ENCODE peak calls at places on chromosome 21, in six cellular contexts. O is fibroblast of lung, A is SJSA1, L is stomach, N is astrocyte of the spinal cord, P is A549. J is an unnamed sample.

GRCh38 chr21:32844653-32845443 is 73.3 kb upstream of the PAXBP1 start:
- DNase-seq in O (peak), A (no peak), L (no peak), N (peak), P (peak), J (peak)

GRCh38 chr21:21283810-21284209 is 285.6 kb downstream of the NCAM2 start:
- DNase-seq in O (no peak), A (no peak), L (no peak), N (no peak), P (no peak), J (no peak)

GRCh38 chr21:33205476-33205875 is 24.3 kb upstream of the IFNAR2 start:
- DNase-seq in O (no peak), A (no peak), L (no peak), N (no peak), P (no peak), J (no peak)

GRCh38 chr21:33109574-33110339 is 39.8 kb downstream of the OLIG1 start:
- DNase-seq in O (no peak), A (no peak), L (no peak), N (no peak), P (no peak), J (no peak)

GRCh38 chr21:38788275-38788911 is 17.3 kb upstream of the ETS2 start:
- DNase-seq in O (no peak), A (peak), L (no peak), N (no peak), P (no peak), J (no peak)

GRCh38 chr21:15243356-15243755 is 178.6 kb upstream of the NRIP1 start:
- DNase-seq in O (no peak), A (no peak), L (no peak), N (no peak), P (no peak), J (no peak)

GRCh38 chr21:39648879-39649278 is 36.1 kb downstream of the B3GALT5 start:
- DNase-seq in O (no peak), A (no peak), L (no peak), N (no peak), P (no peak), J (no peak)

GRCh38 chr21:29052224-29052623 is 21.2 kb downstream of the CCT8 start:
- DNase-seq in O (no peak), A (no peak), L (no peak), N (no peak), P (no peak), J (no peak)

GRCh38 chr21:26100573-26100972 is 70.0 kb downstream of the APP start:
- DNase-seq in O (no peak), A (peak), L (no peak), N (no peak), P (no peak), J (no peak)

GRCh38 chr21:16082038-16082816 is 352.4 kb downstream of the USP25 start:
- DNase-seq in O (peak), A (peak), L (no peak), N (peak), P (no peak), J (no peak)

GRCh38 chr21:16842716-16843115 is 670.1 kb upstream of the CXADR start:
- DNase-seq in O (peak), A (peak), L (no peak), N (peak), P (no peak), J (no peak)

GRCh38 chr21:37338671-37339526 is 27.7 kb upstream of the DYRK1A start:
- DNase-seq in O (peak), A (peak), L (no peak), N (peak), P (peak), J (no peak)

GRCh38 chr21:16588433-16588860 is 858.7 kb downstream of the USP25 start:
- DNase-seq in O (peak), A (no peak), L (peak), N (peak), P (peak), J (peak)

GRCh38 chr21:32585042-32585710 is at the start of gene TCP10L:
- DNase-seq in O (no peak), A (no peak), L (no peak), N (no peak), P (no peak), J (no peak)

GRCh38 chr21:20329636-20330035 is 668.6 kb upstream of the NCAM2 start:
- DNase-seq in O (no peak), A (no peak), L (no peak), N (no peak), P (no peak), J (no peak)

GRCh38 chr21:45103966-45104520 is 29.7 kb downstream of the ADARB1 start:
- DNase-seq in O (no peak), A (no peak), L (no peak), N (no peak), P (no peak), J (no peak)
- H3K4me3 ChIP-seq in O (no peak), A (no peak), L (no peak), N (no peak), P (no peak), J (no peak)

GRCh38 chr21:46439906-46440305 is 18.8 kb upstream of the DIP2A start:
- DNase-seq in O (no peak), A (no peak), L (no peak), N (no peak), P (no peak), J (no peak)
- H3K4me3 ChIP-seq in O (no peak), A (no peak), L (no peak), N (no peak), P (no peak), J (no peak)

DNA sequence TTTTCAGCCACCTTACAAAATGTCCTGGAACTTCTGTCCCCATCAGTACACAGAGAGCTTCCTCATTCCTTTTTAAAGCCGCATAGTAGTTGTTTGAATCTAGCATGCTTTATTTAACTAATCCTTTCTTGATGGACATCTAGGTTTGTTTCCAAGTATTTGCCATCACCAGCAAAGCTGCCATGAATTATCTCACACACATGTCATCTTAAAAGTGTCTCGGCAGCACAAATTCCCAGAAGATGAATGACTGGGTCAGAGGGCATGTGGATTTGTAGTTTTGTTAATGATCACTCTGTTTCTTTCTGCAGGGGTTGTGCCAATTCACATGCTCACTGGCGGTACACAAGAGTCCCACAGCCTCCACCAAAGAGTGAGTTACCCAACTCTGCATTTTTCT is 68.3 kb downstream of the CLIC6 start:
- DNase-seq in O (peak), A (no peak), L (no peak), N (no peak), P (no peak), J (no peak)
- H3K4me3 ChIP-seq in O (no peak), A (no peak), L (no peak), N (no peak), P (no peak), J (no peak)

GRCh38 chr21:43816611-43817071 is 27.3 kb downstream of the RRP1 start:
- DNase-seq in O (no peak), A (no peak), L (no peak), N (no peak), P (no peak), J (no peak)

GRCh38 chr21:43815991-43816390 is 26.6 kb downstream of the RRP1 start:
- DNase-seq in O (no peak), A (no peak), L (no peak), N (no peak), P (no peak), J (no peak)

GRCh38 chr21:43812957-43813730 is 23.8 kb downstream of the RRP1 start:
- DNase-seq in O (no peak), A (no peak), L (no peak), N (no peak), P (no peak), J (no peak)

GRCh38 chr21:43814215-43815106 is 25.1 kb downstream of the RRP1 start:
- DNase-seq in O (peak), A (no peak), L (no peak), N (no peak), P (no peak), J (no peak)

DNA sequence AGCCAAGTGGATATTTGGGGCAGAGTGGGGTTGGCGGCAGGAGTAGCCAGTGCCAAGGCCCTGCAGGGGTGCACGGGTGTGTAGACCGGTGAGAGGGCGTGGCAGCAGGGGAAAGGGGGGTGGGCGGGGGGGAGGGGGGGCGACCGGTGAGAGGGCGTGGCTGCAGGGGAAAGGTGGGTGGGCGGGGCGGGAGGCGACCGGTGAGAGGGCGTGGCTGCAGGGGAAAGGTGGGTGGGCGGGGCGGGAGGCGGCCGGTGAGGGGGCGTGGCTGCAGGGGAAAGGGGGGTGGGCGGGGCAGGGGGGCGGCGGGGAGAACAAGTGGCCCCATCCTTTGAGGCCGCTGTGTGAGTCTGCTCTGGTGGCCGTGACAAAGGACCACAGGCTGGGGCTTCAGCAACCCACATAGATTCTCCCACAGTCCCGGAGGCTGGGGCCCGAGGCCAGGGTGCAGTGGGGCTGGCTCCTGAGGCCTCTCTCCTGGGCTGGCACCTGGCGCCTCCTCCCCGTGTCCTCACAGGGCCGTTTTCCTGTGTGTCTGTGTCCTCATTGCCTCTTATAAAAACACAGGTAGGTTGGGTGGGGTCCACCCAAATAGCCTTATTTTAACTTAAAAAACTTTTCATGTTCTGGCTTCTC is 25.8 kb downstream of the RRP1 start:
- DNase-seq in O (no peak), A (no peak), L (no peak), N (no peak), P (no peak), J (no peak)
- H3K4me3 ChIP-seq in O (no peak), A (no peak), L (no peak), N (no peak), P (no peak), J (no peak)

GRCh38 chr21:46437096-46437498 is 21.6 kb upstream of the DIP2A start:
- DNase-seq in O (no peak), A (no peak), L (no peak), N (no peak), P (no peak), J (no peak)

GRCh38 chr21:46431884-46432488 is 26.7 kb upstream of the DIP2A start:
- DNase-seq in O (no peak), A (no peak), L (no peak), N (no peak), P (no peak), J (no peak)

GRCh38 chr21:46435786-46436227 is 22.9 kb upstream of the DIP2A start:
- DNase-seq in O (no peak), A (no peak), L (no peak), N (no peak), P (no peak), J (no peak)

GRCh38 chr21:46436586-46436985 is 22.1 kb upstream of the DIP2A start:
- DNase-seq in O (no peak), A (no peak), L (no peak), N (no peak), P (no peak), J (no peak)

GRCh38 chr21:46434322-46434958 is 24.3 kb upstream of the DIP2A start:
- DNase-seq in O (no peak), A (no peak), L (no peak), N (no peak), P (no peak), J (no peak)
- H3K4me3 ChIP-seq in O (no peak), A (no peak), L (no peak), N (no peak), P (no peak), J (no peak)

GRCh38 chr21:44473915-44474555 is 18.7 kb downstream of the LRRC3 start:
- DNase-seq in O (no peak), A (no peak), L (no peak), N (no peak), P (no peak), J (no peak)
- H3K4me3 ChIP-seq in O (no peak), A (no peak), L (no peak), N (no peak), P (no peak), J (no peak)

DNA sequence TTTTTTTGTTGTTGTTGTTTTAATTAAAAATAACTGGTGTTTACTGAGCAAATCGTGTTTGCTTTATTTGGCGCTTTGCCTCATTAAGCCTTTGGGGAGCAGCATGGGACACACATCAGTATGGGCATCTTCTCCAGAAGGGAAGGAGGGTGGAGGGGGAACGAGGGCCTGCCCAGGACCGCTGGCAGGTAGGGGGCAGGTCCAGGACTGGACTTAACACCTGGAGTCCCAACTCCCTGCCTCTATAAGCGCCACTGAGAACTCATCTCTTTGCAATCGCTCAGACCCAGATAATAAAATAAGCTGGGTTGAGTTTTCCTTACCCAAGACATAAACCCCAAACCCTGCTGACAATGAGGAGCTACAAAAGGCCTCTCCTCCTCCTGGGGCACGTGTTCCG is 15.1 kb downstream of the ABCG1 start:
- DNase-seq in O (no peak), A (no peak), L (no peak), N (no peak), P (no peak), J (no peak)
- H3K4me3 ChIP-seq in O (no peak), A (no peak), L (peak), N (no peak), P (peak), J (no peak)

GRCh38 chr21:41160036-41160435 is 7.9 kb upstream of the BACE2 start:
- DNase-seq in O (no peak), A (no peak), L (no peak), N (no peak), P (no peak), J (no peak)
- H3K4me3 ChIP-seq in O (no peak), A (no peak), L (no peak), N (no peak), P (no peak), J (no peak)